ENCODE peak calls at places on chromosomes 1 and 21, in five cellular contexts. Y, E, K, T and I are unnamed samples.

GRCh38 chr1:157369808-157370521 is 182.3 kb downstream of the FCRL5 start:
- DNase-seq in Y (peak), E (peak), K (no peak), T (peak), I (peak)

GRCh38 chr1:116869611-116870010 is 40.1 kb upstream of the PTGFRN start:
- DNase-seq in Y (no peak), E (no peak), K (no peak), T (no peak), I (no peak)

GRCh38 chr21:14070049-14070893 is 140.5 kb downstream of the LIPI start:
- DNase-seq in Y (no peak), E (no peak), K (no peak), T (no peak), I (no peak)

GRCh38 chr1:23824711-23825075 is 536 bp downstream of the HMGCL start:
- DNase-seq in Y (no peak), E (no peak), K (no peak), T (no peak), I (no peak)

GRCh38 chr1:84810343-84810742 is 82.7 kb downstream of the LPAR3 start:
- DNase-seq in Y (no peak), E (no peak), K (no peak), T (no peak), I (no peak)

GRCh38 chr1:29114654-29115053 is 9.0 kb downstream of the TMEM200B start:
- DNase-seq in Y (no peak), E (no peak), K (no peak), T (no peak), I (no peak)

GRCh38 chr1:30045304-30046090 is 677.9 kb downstream of the MATN1 start:
- DNase-seq in Y (no peak), E (no peak), K (no peak), T (no peak), I (no peak)

GRCh38 chr1:93219443-93219842 is 38.9 kb downstream of the CCDC18 start:
- DNase-seq in Y (no peak), E (peak), K (no peak), T (no peak), I (no peak)

GRCh38 chr21:37878946-37879660 is 37.2 kb downstream of the KCNJ6 start:
- DNase-seq in Y (no peak), E (no peak), K (no peak), T (peak), I (no peak)